ENCODE peak calls at places on chromosomes 3 and 15, in ten cellular contexts. B is HCEC 1CT, S is T1000, X is neural crest cell, Q is globus pallidus, A is BE2C, H is SHP77 treated with DMSO at 0.1 percent for 48 hours, Z is upper lobe of right lung, I is body of pancreas, E is HL-60. Y is an unnamed sample.

GRCh38 chr15:57578288-57578900 is 13.3 kb upstream of the MYZAP start:
- DNase-seq in Q (no peak), I (no peak), Z (no peak), H (no peak), X (no peak), E (no peak), A (no peak), B (no peak), S (no peak), Y (no peak)

GRCh38 chr3:13654330-13655073 is 105.6 kb downstream of the FBLN2 start:
- DNase-seq in Q (no peak), Z (no peak), S (no peak), X (peak; percentile 22), H (no peak), A (no peak), I (no peak), E (no peak), B (no peak), Y (peak; percentile 48)

GRCh38 chr15:37015025-37015424 is 85.3 kb downstream of the MEIS2 start:
- DNase-seq in S (peak; percentile 35), Z (no peak), E (no peak), A (peak; percentile 42), B (peak; percentile 67), I (no peak), H (no peak), Q (no peak), X (no peak), Y (no peak)

GRCh38 chr3:57755368-57756021 is 614 bp upstream of the SLMAP start:
- DNase-seq in S (peak; percentile 68), E (peak; percentile 67), Z (no peak), Q (no peak), A (peak; percentile 33), B (peak; percentile 70), X (no peak), H (no peak), I (no peak), Y (peak; percentile 16)

GRCh38 chr15:74340139-74340538 is 27.3 kb downstream of the CYP11A1 start:
- DNase-seq in A (no peak), Q (no peak), Z (peak; percentile 27), X (no peak), S (no peak), B (peak; percentile 22), H (no peak), E (peak; percentile 63), I (no peak), Y (no peak)

GRCh38 chr3:187352581-187353575 is 15.3 kb upstream of the RTP4 start:
- DNase-seq in S (peak; percentile 17), H (no peak), E (no peak), A (no peak), Q (no peak), Z (no peak), I (no peak), B (no peak), X (no peak), Y (no peak)

GRCh38 chr3:159928692-159929091 is 59.9 kb upstream of the IL12A start:
- DNase-seq in B (peak; percentile 100), H (no peak), A (no peak), Z (no peak), E (no peak), Q (no peak), S (peak; percentile 74), I (no peak), X (no peak), Y (no peak)

GRCh38 chr3:35549690-35550089 is 89.6 kb upstream of the ARPP21 start:
- DNase-seq in Z (no peak), A (no peak), X (no peak), H (no peak), I (no peak), B (no peak), S (no peak), Q (no peak), E (no peak), Y (no peak)

GRCh38 chr3:11562277-11562881 is 81.3 kb downstream of the VGLL4 start:
- DNase-seq in E (no peak), X (no peak), B (no peak), H (no peak), Z (no peak), S (no peak), A (no peak), I (no peak), Q (no peak), Y (no peak)

GRCh38 chr15:72315706-72316370 is 4.1 kb downstream of the CELF6 start:
- DNase-seq in X (no peak), S (no peak), B (no peak), Q (no peak), H (peak; percentile 4), I (peak; percentile 18), E (no peak), A (peak; percentile 91), Z (no peak), Y (no peak)

GRCh38 chr15:77026501-77027110 is 31.7 kb downstream of the PSTPIP1 start:
- DNase-seq in H (no peak), A (no peak), Z (peak; percentile 62), E (no peak), I (peak; percentile 6), X (no peak), S (no peak), Q (no peak), B (no peak), Y (no peak)

GRCh38 chr15:64695571-64695992 is 79.8 kb downstream of the RBPMS2 start:
- DNase-seq in Z (no peak), H (no peak), Q (peak; percentile 74), X (no peak), B (no peak), E (peak; percentile 51), I (no peak), S (no peak), A (no peak), Y (no peak)

GRCh38 chr3:196557236-196557635 is 11.1 kb downstream of the WDR53 start:
- DNase-seq in Q (no peak), X (no peak), E (no peak), B (no peak), H (no peak), A (no peak), S (no peak), I (no peak), Z (no peak), Y (no peak)

GRCh38 chr15:47301481-47301880 is 415.8 kb upstream of the SEMA6D start:
- DNase-seq in S (no peak), X (no peak), E (no peak), A (no peak), H (peak; percentile 83), Z (no peak), B (no peak), Q (no peak), I (peak; percentile 15), Y (no peak)

GRCh38 chr15:56496635-56497034 is 31.7 kb upstream of the MNS1 start:
- DNase-seq in I (no peak), Q (peak; percentile 70), B (peak; percentile 66), H (peak; percentile 77), S (peak; percentile 27), X (no peak), E (peak; percentile 25), A (no peak), Z (no peak), Y (peak; percentile 73)

GRCh38 chr3:47128110-47128509 is 35.8 kb downstream of the SETD2 start:
- DNase-seq in E (no peak), Q (no peak), X (no peak), A (no peak), B (no peak), I (no peak), H (no peak), Z (no peak), S (no peak), Y (no peak)

GRCh38 chr3:195139091-195139875 is 131.7 kb downstream of the XXYLT1 start:
- DNase-seq in Q (no peak), S (no peak), B (no peak), H (no peak), E (no peak), I (no peak), Z (no peak), X (no peak), A (no peak), Y (no peak)

GRCh38 chr3:17479681-17480405 is 262.6 kb downstream of the TBC1D5 start:
- DNase-seq in X (no peak), Z (no peak), S (no peak), I (no peak), A (no peak), H (no peak), B (no peak), E (no peak), Q (no peak), Y (no peak)

GRCh38 chr3:133492159-133492860 is 81.2 kb upstream of the CDV3 start:
- DNase-seq in X (no peak), H (no peak), S (no peak), Z (no peak), A (no peak), Q (no peak), I (no peak), B (no peak), E (no peak), Y (no peak)

GRCh38 chr3:131543714-131544113 is 40.9 kb upstream of the MRPL3 start:
- DNase-seq in X (no peak), I (peak; percentile 84), Z (no peak), S (peak; percentile 58), B (peak; percentile 87), E (no peak), H (no peak), A (peak; percentile 76), Q (peak; percentile 2), Y (peak; percentile 41)

GRCh38 chr3:115040673-115041286 is 106.3 kb downstream of the ZBTB20 start:
- DNase-seq in S (no peak), B (peak; percentile 36), Z (no peak), E (no peak), A (peak; percentile 49), H (peak; percentile 24), I (peak; percentile 53), X (peak; percentile 9), Q (peak; percentile 59), Y (peak; percentile 11)

GRCh38 chr15:67574981-67575632 is 32.6 kb downstream of the MAP2K5 start:
- DNase-seq in Z (peak; percentile 66), Q (no peak), H (no peak), S (no peak), A (no peak), I (no peak), B (no peak), X (no peak), E (no peak), Y (no peak)

GRCh38 chr3:115788921-115789470 is 165.7 kb downstream of the GAP43 start:
- DNase-seq in A (no peak), E (no peak), S (peak; percentile 51), Z (no peak), Q (no peak), H (no peak), B (peak; percentile 80), I (no peak), X (no peak), Y (no peak)

GRCh38 chr3:157175678-157176077 is 15.7 kb upstream of the CCNL1 start:
- DNase-seq in S (no peak), B (peak; percentile 18), Q (no peak), X (no peak), A (no peak), Z (peak; percentile 70), I (peak; percentile 36), H (peak; percentile 32), E (peak; percentile 31), Y (peak; percentile 20)

GRCh38 chr3:65721386-65721785 is 317.3 kb downstream of the MAGI1 start:
- DNase-seq in I (no peak), H (no peak), X (no peak), Z (no peak), E (no peak), A (no peak), S (no peak), B (no peak), Q (no peak), Y (no peak)

GRCh38 chr15:88657326-88658069 is 18.7 kb downstream of the ISG20 start:
- DNase-seq in A (peak; percentile 64), X (peak; percentile 45), Z (no peak), S (no peak), H (no peak), E (no peak), I (peak; percentile 63), Q (no peak), B (peak; percentile 43), Y (peak; percentile 57)

GRCh38 chr3:156135921-156136655 is 15.7 kb downstream of the KCNAB1 start:
- DNase-seq in S (no peak), A (peak; percentile 42), X (no peak), Z (no peak), B (no peak), I (no peak), Q (no peak), E (no peak), H (no peak), Y (no peak)

GRCh38 chr3:22836131-22836530 is 367.0 kb upstream of the UBE2E2 start:
- DNase-seq in H (no peak), S (no peak), Z (peak; percentile 75), E (no peak), B (no peak), I (no peak), Q (no peak), X (no peak), A (no peak), Y (no peak)

Y was measured in SK-N-DZ.